ENCODE peak calls at places on chromosomes 7 and 10, in nine cellular contexts. L is GM23248; D is endodermal cell; G is kidney; X is right atrium auricular region; N is body of pancreas; Z is CD8-positive, alpha-beta T cell; O is thyroid gland; V is prostate gland. K is an unnamed sample.

GRCh38 chr7:155665957-155666287 is 21.5 kb downstream of the RBM33 start:
- DNase-seq in N (no peak), G (no peak), V (no peak), O (no peak), D (no peak), X (no peak), L (peak; percentile 92), Z (no peak), K (no peak)

GRCh38 chr7:42097756-42098155 is 139.3 kb downstream of the GLI3 start:
- DNase-seq in D (no peak), X (no peak), L (peak; percentile 88), V (no peak), G (no peak), O (no peak), N (no peak), Z (no peak), K (no peak)

GRCh38 chr7:79461660-79462059 is 8.2 kb upstream of the MAGI2 start:
- DNase-seq in L (peak; percentile 75), X (no peak), G (no peak), N (no peak), D (no peak), Z (no peak), V (no peak), O (no peak), K (no peak)

GRCh38 chr10:87092356-87092860 is 2.2 kb downstream of the GLUD1 start:
- DNase-seq in N (no peak), G (no peak), V (peak; percentile 44), X (no peak), D (no peak), O (no peak), L (peak; percentile 75), Z (no peak), K (no peak)

GRCh38 chr7:102140952-102141370 is 145.7 kb upstream of the SH2B2 start:
- DNase-seq in V (no peak), N (no peak), Z (no peak), D (no peak), O (no peak), X (no peak), L (no peak), G (no peak), K (no peak)

GRCh38 chr10:125284875-125285597 is 124.7 kb upstream of the CTBP2 start:
- DNase-seq in D (no peak), O (no peak), Z (no peak), N (no peak), L (peak; percentile 4), G (no peak), V (no peak), X (no peak), K (no peak)

GRCh38 chr10:101070098-101070497 is 8.3 kb downstream of the KAZALD1 start:
- DNase-seq in O (no peak), N (no peak), D (no peak), L (peak; percentile 57), G (no peak), X (no peak), V (no peak), Z (no peak), K (no peak)

GRCh38 chr7:47254081-47255006 is 327.6 kb downstream of the TNS3 start:
- DNase-seq in O (peak; percentile 86), D (peak; percentile 93), G (peak; percentile 96), X (peak; percentile 82), V (peak; percentile 67), N (peak; percentile 89), L (peak; percentile 85), Z (no peak), K (peak; percentile 90)

DNA sequence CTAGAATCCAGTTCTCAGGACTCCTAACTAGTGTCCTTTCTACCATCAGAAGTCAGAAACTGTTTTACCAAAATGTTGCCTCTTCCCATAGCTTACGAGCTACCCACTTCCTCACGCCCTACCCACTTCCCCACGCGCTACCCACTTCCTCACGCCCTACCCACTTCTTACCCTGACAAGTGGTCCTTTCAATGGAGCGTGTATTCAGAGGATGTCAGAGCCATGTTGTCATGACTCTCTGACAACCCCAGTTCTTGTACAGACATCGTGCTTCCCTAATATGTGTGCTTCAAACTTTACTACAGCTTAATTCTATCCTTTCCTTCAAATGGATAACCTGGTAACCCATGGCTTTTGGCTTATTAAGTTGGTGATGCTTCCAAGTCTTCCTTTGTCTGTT is 84.8 kb upstream of the PHF14 start:
- DNase-seq in Z (no peak), X (no peak), N (no peak), O (no peak), V (no peak), L (no peak), G (no peak), D (no peak), K (no peak)
- H3K4me1 ChIP-seq in Z (peaks cover 10% of the 10 kb centered on the region), X (no peaks in the 10 kb centered on the region), N (no peaks in the 10 kb centered on the region), O (no peaks in the 10 kb centered on the region), V (no peaks in the 10 kb centered on the region), L (no peaks in the 10 kb centered on the region), G (no peaks in the 10 kb centered on the region), D (no peaks in the 10 kb centered on the region), K (no peaks in the 10 kb centered on the region)

GRCh38 chr7:140863867-140864266 is 60.9 kb downstream of the BRAF start:
- DNase-seq in L (no peak), Z (no peak), V (no peak), N (no peak), X (no peak), O (no peak), D (no peak), G (no peak), K (no peak)

GRCh38 chr7:140869430-140869829 is 55.3 kb downstream of the BRAF start:
- DNase-seq in X (no peak), D (no peak), O (no peak), Z (no peak), V (no peak), L (no peak), G (no peak), N (no peak), K (no peak)

GRCh38 chr7:140864732-140865131 is 60.0 kb downstream of the BRAF start:
- DNase-seq in V (no peak), L (no peak), X (no peak), N (no peak), O (no peak), Z (no peak), D (no peak), G (no peak), K (no peak)

GRCh38 chr7:140867467-140868314 is 57.0 kb downstream of the BRAF start:
- DNase-seq in O (peak; percentile 6), V (no peak), L (no peak), D (no peak), X (no peak), N (no peak), Z (no peak), G (no peak), K (no peak)

DNA sequence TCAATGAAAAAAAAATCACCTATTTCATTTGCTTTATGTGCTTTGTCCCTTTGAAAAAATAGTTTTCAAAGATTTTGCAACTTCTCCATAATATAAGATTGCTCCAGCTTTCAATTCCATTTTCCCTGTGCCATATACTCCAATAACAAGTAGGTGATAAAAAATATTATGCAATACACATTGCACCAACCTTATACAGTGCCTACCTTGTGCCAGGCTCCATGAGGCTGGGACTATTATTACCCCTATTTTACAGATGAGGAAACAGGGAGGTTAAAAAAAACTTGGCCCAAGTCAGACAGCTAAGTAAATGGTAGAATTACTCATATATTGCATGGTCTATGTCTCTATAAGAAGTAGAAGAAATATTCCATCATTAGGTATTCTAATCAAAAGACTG is 57.8 kb downstream of the BRAF start:
- DNase-seq in D (no peak), O (no peak), N (no peak), V (no peak), X (no peak), G (no peak), L (no peak), Z (no peak), K (no peak)
- H3K4me1 ChIP-seq in D (no peaks in the 10 kb centered on the region), O (peaks cover 17% of the 10 kb centered on the region), N (no peaks in the 10 kb centered on the region), V (no peaks in the 10 kb centered on the region), X (no peaks in the 10 kb centered on the region), G (no peaks in the 10 kb centered on the region), L (no peaks in the 10 kb centered on the region), Z (peaks cover 4% of the 10 kb centered on the region), K (peaks cover 12% of the 10 kb centered on the region)

GRCh38 chr10:45407542-45407941 is 33.5 kb downstream of the ALOX5 start:
- DNase-seq in Z (no peak), X (no peak), G (no peak), N (no peak), L (no peak), V (no peak), D (no peak), O (no peak), K (no peak)

GRCh38 chr10:45408421-45409319 is 34.7 kb downstream of the ALOX5 start:
- DNase-seq in D (no peak), N (peak; percentile 79), O (no peak), G (no peak), L (no peak), V (no peak), Z (no peak), X (no peak), K (no peak)

GRCh38 chr10:45403151-45403550 is 29.1 kb downstream of the ALOX5 start:
- DNase-seq in G (no peak), V (no peak), D (no peak), N (no peak), O (no peak), X (no peak), Z (no peak), L (no peak), K (no peak)

GRCh38 chr10:45404770-45405120 is 30.7 kb downstream of the ALOX5 start:
- DNase-seq in O (no peak), G (no peak), D (no peak), N (no peak), X (no peak), V (no peak), Z (no peak), L (no peak), K (no peak)

GRCh38 chr10:45404087-45404769 is 30.2 kb downstream of the ALOX5 start:
- DNase-seq in N (no peak), O (no peak), L (peak; percentile 8), Z (no peak), G (no peak), X (no peak), V (no peak), D (peak; percentile 23), K (peak; percentile 69)
- H3K4me1 ChIP-seq in N (no peaks in the 10 kb centered on the region), O (no peaks in the 10 kb centered on the region), L (no peaks in the 10 kb centered on the region), Z (no peaks in the 10 kb centered on the region), G (no peaks in the 10 kb centered on the region), X (no peaks in the 10 kb centered on the region), V (no peaks in the 10 kb centered on the region), D (no peaks in the 10 kb centered on the region), K (peaks cover 17% of the 10 kb centered on the region)

GRCh38 chr10:11144626-11145497 is 127.2 kb downstream of the CELF2 start:
- DNase-seq in G (no peak), L (no peak), X (no peak), V (no peak), D (no peak), O (no peak), Z (no peak), N (no peak), K (no peak)

GRCh38 chr10:11147723-11148122 is 130.1 kb downstream of the CELF2 start:
- DNase-seq in D (peak; percentile 57), O (peak; percentile 41), V (no peak), L (no peak), N (no peak), Z (no peak), X (no peak), G (no peak), K (peak; percentile 56)

GRCh38 chr10:11145498-11145855 is 127.8 kb downstream of the CELF2 start:
- DNase-seq in G (no peak), N (peak; percentile 15), V (no peak), X (no peak), D (no peak), Z (no peak), L (no peak), O (no peak), K (peak; percentile 55)

GRCh38 chr10:11148131-11148530 is 130.5 kb downstream of the CELF2 start:
- DNase-seq in N (no peak), D (no peak), O (no peak), V (no peak), L (no peak), Z (no peak), X (no peak), G (no peak), K (no peak)

GRCh38 chr10:11146402-11147171 is 128.9 kb downstream of the CELF2 start:
- DNase-seq in V (no peak), L (no peak), Z (no peak), O (no peak), D (no peak), G (no peak), X (no peak), N (no peak), K (no peak)
- H3K4me1 ChIP-seq in V (no peaks in the 10 kb centered on the region), L (no peaks in the 10 kb centered on the region), Z (peaks cover 96% of the 10 kb centered on the region), O (peaks cover 26% of the 10 kb centered on the region), D (peaks cover 22% of the 10 kb centered on the region), G (no peaks in the 10 kb centered on the region), X (no peaks in the 10 kb centered on the region), N (peaks cover 6% of the 10 kb centered on the region), K (peaks cover 71% of the 10 kb centered on the region)

K was measured in lower lobe of right lung.